ENCODE peak calls at places on chromosomes 11 and 22, in four cellular contexts. C is prostate gland, K is endothelial cell of umbilical vein, X is SK-N-SH. S is an unnamed sample.

GRCh38 chr11:125239585-125240331 is 75.2 kb downstream of the PKNOX2 start:
- DNase-seq in C (no peak), K (no peak), X (no peak), S (no peak)

GRCh38 chr22:44869196-44869595 is 116.8 kb downstream of the ARHGAP8 start:
- DNase-seq in C (no peak), K (no peak), X (peak; percentile 11), S (no peak)

GRCh38 chr22:37121887-37122591 is 12.5 kb upstream of the TMPRSS6 start:
- DNase-seq in C (peak; percentile 40), K (peak; percentile 46), X (peak; percentile 48), S (no peak)

GRCh38 chr11:46238078-46238966 is 39.1 kb upstream of the CREB3L1 start:
- DNase-seq in C (peak; percentile 14), K (peak; percentile 82), X (peak; percentile 87), S (peak; percentile 78)

GRCh38 chr22:19734163-19734562 is 10.8 kb downstream of the GP1BB start:
- DNase-seq in C (no peak), K (no peak), X (no peak), S (no peak)

GRCh38 chr11:89922195-89922660 is at the start of gene TRIM49D1:
- DNase-seq in C (no peak), K (no peak), X (no peak), S (no peak)

GRCh38 chr11:88308576-88308975 is 29.0 kb downstream of the CTSC start:
- DNase-seq in C (no peak), K (no peak), X (no peak), S (no peak)

GRCh38 chr11:15660496-15660895 is 545.8 kb downstream of the INSC start:
- DNase-seq in C (no peak), K (no peak), X (no peak), S (no peak)

GRCh38 chr11:120344302-120345004 is 8.2 kb downstream of the ARHGEF12 start:
- DNase-seq in C (no peak), K (no peak), X (no peak), S (no peak)

GRCh38 chr11:65851083-65851579 is 6.8 kb downstream of the CFL1 start:
- DNase-seq in C (no peak), K (no peak), X (peak; percentile 76), S (peak; percentile 75)

GRCh38 chr11:3894128-3894731 is 38.8 kb downstream of the STIM1 start:
- DNase-seq in C (no peak), K (peak; percentile 15), X (no peak), S (no peak)

GRCh38 chr22:20531154-20531403 is 23.7 kb downstream of the MED15 start:
- DNase-seq in C (no peak), K (no peak), X (no peak), S (no peak)

GRCh38 chr11:73982990-73983763 is 534 bp upstream of the UCP2 start:
- DNase-seq in C (peak; percentile 89), K (peak; percentile 96), X (peak; percentile 97), S (peak; percentile 99)

GRCh38 chr11:87298155-87298554 is 260.4 kb downstream of the TMEM135 start:
- DNase-seq in C (no peak), K (peak; percentile 14), X (no peak), S (no peak)

GRCh38 chr22:46250783-46251125 is 661 bp upstream of the CDPF1 start:
- DNase-seq in C (no peak), K (no peak), X (no peak), S (peak; percentile 36)

GRCh38 chr11:17496406-17496805 is 19.8 kb upstream of the ABCC8 start:
- DNase-seq in C (no peak), K (peak; percentile 19), X (no peak), S (peak; percentile 10)

GRCh38 chr11:35951659-35952058 is 7.8 kb downstream of the LDLRAD3 start:
- DNase-seq in C (peak; percentile 55), K (no peak), X (no peak), S (no peak)

GRCh38 chr11:79335681-79336080 is 105.1 kb downstream of the TENM4 start:
- DNase-seq in C (no peak), K (no peak), X (peak; percentile 38), S (no peak)

GRCh38 chr11:59960502-59961381 is 3.1 kb upstream of the OOSP4A start:
- DNase-seq in C (no peak), K (peak; percentile 33), X (peak; percentile 12), S (peak; percentile 87)

GRCh38 chr11:123800041-123800440 is 6.1 kb downstream of the OR6M1 start:
- DNase-seq in C (no peak), K (no peak), X (no peak), S (no peak)

GRCh38 chr11:79088967-79089366 is 351.9 kb downstream of the TENM4 start:
- DNase-seq in C (no peak), K (no peak), X (no peak), S (no peak)

GRCh38 chr11:96154802-96155520 is 188.0 kb downstream of the MAML2 start:
- DNase-seq in C (no peak), K (no peak), X (no peak), S (no peak)

GRCh38 chr22:43313497-43314474 is 29.4 kb downstream of the SCUBE1 start:
- DNase-seq in C (no peak), K (no peak), X (no peak), S (no peak)
- TF ChIP-seq POLR2AphosphoS5 in C (no peak), K (no peak), X (no peak), S (no peak)

GRCh38 chr22:28505416-28506156 is 174.1 kb downstream of the TTC28 start:
- DNase-seq in C (no peak), K (no peak), X (no peak), S (no peak)
- TF ChIP-seq POLR2AphosphoS5 in C (no peak), K (no peak), X (no peak), S (no peak)

GRCh38 chr22:17083255-17083654 is 1.5 kb upstream of the IL17RA start:
- DNase-seq in C (no peak), K (no peak), X (no peak), S (no peak)

GRCh38 chr22:17083811-17084540 is 824 bp upstream of the IL17RA start:
- DNase-seq in C (no peak), K (no peak), X (no peak), S (no peak)

GRCh38 chr22:17086301-17086700 is 1.5 kb downstream of the IL17RA start:
- DNase-seq in C (no peak), K (no peak), X (no peak), S (no peak)

GRCh38 chr22:17085277-17086091 is 684 bp downstream of the IL17RA start:
- DNase-seq in C (no peak), K (no peak), X (no peak), S (no peak)

GRCh38 chr22:17084554-17085276 is at the start of gene IL17RA:
- DNase-seq in C (peak; percentile 91), K (peak; percentile 85), X (peak; percentile 77), S (peak; percentile 98)
- TF ChIP-seq POLR2AphosphoS5 in C (peak; percentile 78), K (peak; percentile 65), X (no peak), S (peak; percentile 42)

GRCh38 chr11:76772100-76772782 is 10.9 kb upstream of the TSKU start:
- DNase-seq in C (no peak), K (peak; percentile 38), X (no peak), S (no peak)

GRCh38 chr11:76772783-76773106 is 10.4 kb upstream of the TSKU start:
- DNase-seq in C (no peak), K (no peak), X (no peak), S (no peak)

GRCh38 chr11:76771446-76772099 is 11.6 kb upstream of the TSKU start:
- DNase-seq in C (no peak), K (no peak), X (no peak), S (no peak)

GRCh38 chr11:76776472-76776871 is 6.7 kb upstream of the TSKU start:
- DNase-seq in C (no peak), K (no peak), X (no peak), S (no peak)

GRCh38 chr11:76773921-76774361 is 9.2 kb upstream of the TSKU start:
- DNase-seq in C (peak; percentile 77), K (no peak), X (no peak), S (no peak)
- TF ChIP-seq POLR2AphosphoS5 in C (peak; percentile 82), K (no peak), X (no peak), S (no peak)